ENCODE peak calls at places on chromosomes 13 and 19, in eight cellular contexts. One of them, this sample, is unnamed.

GRCh38 chr19:55383789-55384575 is at the start of gene TMEM238:
- DNase-seq in heart right ventricle: peak; percentile 59
- DNase-seq in GM23338: peak; percentile 90
- DNase-seq in mammary epithelial cell: peak; percentile 68
- DNase-seq in ACHN: peak; percentile 70
- DNase-seq in heart left ventricle: peak; percentile 53
- DNase-seq in stimulated activated CD4-positive, alpha-beta T cell treated with anti-CD3 and anti-CD28 coated beads, TNF-alpha, amount 100 ng/mL, for 24 hours: peak; percentile 50
- DNase-seq in body of pancreas: peak; percentile 71
- DNase-seq in this sample: peak; percentile 46

GRCh38 chr13:51520524-51520923 is 63.7 kb upstream of the WDFY2 start:
- DNase-seq in heart right ventricle: no peak
- DNase-seq in GM23338: no peak
- DNase-seq in mammary epithelial cell: peak; percentile 75
- DNase-seq in ACHN: no peak
- DNase-seq in heart left ventricle: no peak
- DNase-seq in stimulated activated CD4-positive, alpha-beta T cell treated with anti-CD3 and anti-CD28 coated beads, TNF-alpha, amount 100 ng/mL, for 24 hours: no peak
- DNase-seq in body of pancreas: no peak
- DNase-seq in this sample: no peak

GRCh38 chr13:82292334-82292733 is 1589.9 kb downstream of the SLITRK1 start:
- DNase-seq in heart right ventricle: no peak
- DNase-seq in GM23338: no peak
- DNase-seq in mammary epithelial cell: no peak
- DNase-seq in ACHN: no peak
- DNase-seq in heart left ventricle: no peak
- DNase-seq in stimulated activated CD4-positive, alpha-beta T cell treated with anti-CD3 and anti-CD28 coated beads, TNF-alpha, amount 100 ng/mL, for 24 hours: no peak
- DNase-seq in body of pancreas: no peak
- DNase-seq in this sample: no peak

GRCh38 chr19:7072541-7072940 is 3.0 kb downstream of the ZNF557 start:
- DNase-seq in heart right ventricle: no peak
- DNase-seq in GM23338: no peak
- DNase-seq in mammary epithelial cell: no peak
- DNase-seq in ACHN: no peak
- DNase-seq in heart left ventricle: no peak
- DNase-seq in stimulated activated CD4-positive, alpha-beta T cell treated with anti-CD3 and anti-CD28 coated beads, TNF-alpha, amount 100 ng/mL, for 24 hours: no peak
- DNase-seq in body of pancreas: no peak
- DNase-seq in this sample: no peak

GRCh38 chr19:13979686-13980085 is 26.4 kb downstream of the RFX1 start:
- DNase-seq in heart right ventricle: no peak
- DNase-seq in GM23338: no peak
- DNase-seq in mammary epithelial cell: no peak
- DNase-seq in ACHN: no peak
- DNase-seq in heart left ventricle: no peak
- DNase-seq in stimulated activated CD4-positive, alpha-beta T cell treated with anti-CD3 and anti-CD28 coated beads, TNF-alpha, amount 100 ng/mL, for 24 hours: no peak
- DNase-seq in body of pancreas: no peak
- DNase-seq in this sample: no peak

GRCh38 chr13:35179494-35179893 is 237.4 kb downstream of the NBEA start:
- DNase-seq in heart right ventricle: no peak
- DNase-seq in GM23338: no peak
- DNase-seq in mammary epithelial cell: peak; percentile 26
- DNase-seq in ACHN: peak; percentile 34
- DNase-seq in heart left ventricle: no peak
- DNase-seq in stimulated activated CD4-positive, alpha-beta T cell treated with anti-CD3 and anti-CD28 coated beads, TNF-alpha, amount 100 ng/mL, for 24 hours: no peak
- DNase-seq in body of pancreas: no peak
- DNase-seq in this sample: no peak

GRCh38 chr13:28322256-28322895 is 172.6 kb downstream of the FLT1 start:
- DNase-seq in heart right ventricle: no peak
- DNase-seq in GM23338: no peak
- DNase-seq in mammary epithelial cell: no peak
- DNase-seq in ACHN: no peak
- DNase-seq in heart left ventricle: no peak
- DNase-seq in stimulated activated CD4-positive, alpha-beta T cell treated with anti-CD3 and anti-CD28 coated beads, TNF-alpha, amount 100 ng/mL, for 24 hours: no peak
- DNase-seq in body of pancreas: no peak
- DNase-seq in this sample: no peak

GRCh38 chr19:7263066-7263465 is 31.1 kb downstream of the INSR start:
- DNase-seq in heart right ventricle: no peak
- DNase-seq in GM23338: no peak
- DNase-seq in mammary epithelial cell: no peak
- DNase-seq in ACHN: no peak
- DNase-seq in heart left ventricle: no peak
- DNase-seq in stimulated activated CD4-positive, alpha-beta T cell treated with anti-CD3 and anti-CD28 coated beads, TNF-alpha, amount 100 ng/mL, for 24 hours: no peak
- DNase-seq in body of pancreas: no peak
- DNase-seq in this sample: no peak

GRCh38 chr13:46327256-46327655 is 59.8 kb downstream of the RUBCNL start:
- DNase-seq in heart right ventricle: no peak
- DNase-seq in GM23338: no peak
- DNase-seq in mammary epithelial cell: no peak
- DNase-seq in ACHN: no peak
- DNase-seq in heart left ventricle: no peak
- DNase-seq in stimulated activated CD4-positive, alpha-beta T cell treated with anti-CD3 and anti-CD28 coated beads, TNF-alpha, amount 100 ng/mL, for 24 hours: no peak
- DNase-seq in body of pancreas: no peak
- DNase-seq in this sample: no peak

GRCh38 chr19:1873524-1874473 is 10.4 kb upstream of the KLF16 start:
- DNase-seq in heart right ventricle: peak; percentile 75
- DNase-seq in GM23338: no peak
- DNase-seq in mammary epithelial cell: no peak
- DNase-seq in ACHN: no peak
- DNase-seq in heart left ventricle: peak; percentile 79
- DNase-seq in stimulated activated CD4-positive, alpha-beta T cell treated with anti-CD3 and anti-CD28 coated beads, TNF-alpha, amount 100 ng/mL, for 24 hours: no peak
- DNase-seq in body of pancreas: peak; percentile 74
- DNase-seq in this sample: peak; percentile 67

GRCh38 chr19:2850256-2850925 is 9.1 kb downstream of the ZNF555 start:
- DNase-seq in heart right ventricle: no peak
- DNase-seq in GM23338: no peak
- DNase-seq in mammary epithelial cell: no peak
- DNase-seq in ACHN: no peak
- DNase-seq in heart left ventricle: no peak
- DNase-seq in stimulated activated CD4-positive, alpha-beta T cell treated with anti-CD3 and anti-CD28 coated beads, TNF-alpha, amount 100 ng/mL, for 24 hours: no peak
- DNase-seq in body of pancreas: no peak
- DNase-seq in this sample: no peak

GRCh38 chr13:32895296-32895695 is 120.9 kb upstream of the KL start:
- DNase-seq in heart right ventricle: no peak
- DNase-seq in GM23338: no peak
- DNase-seq in mammary epithelial cell: no peak
- DNase-seq in ACHN: no peak
- DNase-seq in heart left ventricle: no peak
- DNase-seq in stimulated activated CD4-positive, alpha-beta T cell treated with anti-CD3 and anti-CD28 coated beads, TNF-alpha, amount 100 ng/mL, for 24 hours: no peak
- DNase-seq in body of pancreas: no peak
- DNase-seq in this sample: no peak

GRCh38 chr19:43430142-43430710 is 15.5 kb downstream of the TEX101 start:
- DNase-seq in heart right ventricle: no peak
- DNase-seq in GM23338: peak; percentile 75
- DNase-seq in mammary epithelial cell: no peak
- DNase-seq in ACHN: no peak
- DNase-seq in heart left ventricle: no peak
- DNase-seq in stimulated activated CD4-positive, alpha-beta T cell treated with anti-CD3 and anti-CD28 coated beads, TNF-alpha, amount 100 ng/mL, for 24 hours: no peak
- DNase-seq in body of pancreas: no peak
- DNase-seq in this sample: no peak

GRCh38 chr13:35566340-35566739 is 89.9 kb upstream of the MAB21L1 start:
- DNase-seq in heart right ventricle: no peak
- DNase-seq in GM23338: no peak
- DNase-seq in mammary epithelial cell: no peak
- DNase-seq in ACHN: no peak
- DNase-seq in heart left ventricle: no peak
- DNase-seq in stimulated activated CD4-positive, alpha-beta T cell treated with anti-CD3 and anti-CD28 coated beads, TNF-alpha, amount 100 ng/mL, for 24 hours: no peak
- DNase-seq in body of pancreas: no peak
- DNase-seq in this sample: no peak

GRCh38 chr19:15448778-15449619 is 757 bp downstream of the WIZ start:
- DNase-seq in heart right ventricle: peak; percentile 29
- DNase-seq in GM23338: peak; percentile 82
- DNase-seq in mammary epithelial cell: no peak
- DNase-seq in ACHN: no peak
- DNase-seq in heart left ventricle: no peak
- DNase-seq in stimulated activated CD4-positive, alpha-beta T cell treated with anti-CD3 and anti-CD28 coated beads, TNF-alpha, amount 100 ng/mL, for 24 hours: no peak
- DNase-seq in body of pancreas: peak; percentile 39
- DNase-seq in this sample: no peak

GRCh38 chr19:56712609-56713008 is 41.1 kb upstream of the ZNF835 start:
- DNase-seq in heart right ventricle: no peak
- DNase-seq in GM23338: no peak
- DNase-seq in mammary epithelial cell: no peak
- DNase-seq in ACHN: no peak
- DNase-seq in heart left ventricle: no peak
- DNase-seq in stimulated activated CD4-positive, alpha-beta T cell treated with anti-CD3 and anti-CD28 coated beads, TNF-alpha, amount 100 ng/mL, for 24 hours: no peak
- DNase-seq in body of pancreas: no peak
- DNase-seq in this sample: no peak

GRCh38 chr13:99322297-99323103 is 15.3 kb upstream of the GPR183 start:
- DNase-seq in heart right ventricle: no peak
- DNase-seq in GM23338: no peak
- DNase-seq in mammary epithelial cell: peak; percentile 68
- DNase-seq in ACHN: peak; percentile 33
- DNase-seq in heart left ventricle: no peak
- DNase-seq in stimulated activated CD4-positive, alpha-beta T cell treated with anti-CD3 and anti-CD28 coated beads, TNF-alpha, amount 100 ng/mL, for 24 hours: no peak
- DNase-seq in body of pancreas: no peak
- DNase-seq in this sample: no peak

GRCh38 chr13:39602614-39603366 is at the start of gene LHFPL6:
- DNase-seq in heart right ventricle: peak; percentile 90
- DNase-seq in GM23338: peak; percentile 88
- DNase-seq in mammary epithelial cell: peak; percentile 84
- DNase-seq in ACHN: peak; percentile 75
- DNase-seq in heart left ventricle: peak; percentile 91
- DNase-seq in stimulated activated CD4-positive, alpha-beta T cell treated with anti-CD3 and anti-CD28 coated beads, TNF-alpha, amount 100 ng/mL, for 24 hours: peak; percentile 74
- DNase-seq in body of pancreas: peak; percentile 65
- DNase-seq in this sample: peak; percentile 92

GRCh38 chr19:35903550-35904179 is 1.3 kb downstream of the HCST start:
- DNase-seq in heart right ventricle: peak; percentile 70
- DNase-seq in GM23338: peak; percentile 95
- DNase-seq in mammary epithelial cell: peak; percentile 43
- DNase-seq in ACHN: no peak
- DNase-seq in heart left ventricle: peak; percentile 80
- DNase-seq in stimulated activated CD4-positive, alpha-beta T cell treated with anti-CD3 and anti-CD28 coated beads, TNF-alpha, amount 100 ng/mL, for 24 hours: peak; percentile 88
- DNase-seq in body of pancreas: peak; percentile 41
- DNase-seq in this sample: peak; percentile 72

GRCh38 chr13:20230913-20231838 is 943 bp downstream of the GJB6 start:
- DNase-seq in heart right ventricle: no peak
- DNase-seq in GM23338: peak; percentile 48
- DNase-seq in mammary epithelial cell: no peak
- DNase-seq in ACHN: no peak
- DNase-seq in heart left ventricle: no peak
- DNase-seq in stimulated activated CD4-positive, alpha-beta T cell treated with anti-CD3 and anti-CD28 coated beads, TNF-alpha, amount 100 ng/mL, for 24 hours: no peak
- DNase-seq in body of pancreas: no peak
- DNase-seq in this sample: no peak

GRCh38 chr19:45249261-45250033 is 1.6 kb upstream of the MARK4 start:
- DNase-seq in heart right ventricle: no peak
- DNase-seq in GM23338: no peak
- DNase-seq in mammary epithelial cell: peak; percentile 21
- DNase-seq in ACHN: no peak
- DNase-seq in heart left ventricle: no peak
- DNase-seq in stimulated activated CD4-positive, alpha-beta T cell treated with anti-CD3 and anti-CD28 coated beads, TNF-alpha, amount 100 ng/mL, for 24 hours: no peak
- DNase-seq in body of pancreas: no peak
- DNase-seq in this sample: no peak

GRCh38 chr13:62060570-62060969 is 644.9 kb upstream of the PCDH20 start:
- DNase-seq in heart right ventricle: no peak
- DNase-seq in GM23338: no peak
- DNase-seq in mammary epithelial cell: no peak
- DNase-seq in ACHN: no peak
- DNase-seq in heart left ventricle: no peak
- DNase-seq in stimulated activated CD4-positive, alpha-beta T cell treated with anti-CD3 and anti-CD28 coated beads, TNF-alpha, amount 100 ng/mL, for 24 hours: no peak
- DNase-seq in body of pancreas: no peak
- DNase-seq in this sample: no peak

GRCh38 chr19:44640518-44640917 is 3.2 kb upstream of the PVR start:
- DNase-seq in heart right ventricle: no peak
- DNase-seq in GM23338: no peak
- DNase-seq in mammary epithelial cell: peak; percentile 65
- DNase-seq in ACHN: peak; percentile 39
- DNase-seq in heart left ventricle: no peak
- DNase-seq in stimulated activated CD4-positive, alpha-beta T cell treated with anti-CD3 and anti-CD28 coated beads, TNF-alpha, amount 100 ng/mL, for 24 hours: no peak
- DNase-seq in body of pancreas: no peak
- DNase-seq in this sample: no peak

GRCh38 chr13:45796421-45796960 is 55.1 kb downstream of the SIAH3 start:
- DNase-seq in heart right ventricle: no peak
- DNase-seq in GM23338: no peak
- DNase-seq in mammary epithelial cell: no peak
- DNase-seq in ACHN: no peak
- DNase-seq in heart left ventricle: no peak
- DNase-seq in stimulated activated CD4-positive, alpha-beta T cell treated with anti-CD3 and anti-CD28 coated beads, TNF-alpha, amount 100 ng/mL, for 24 hours: no peak
- DNase-seq in body of pancreas: no peak
- DNase-seq in this sample: no peak

GRCh38 chr13:52447354-52447753 is 3.1 kb downstream of the VPS36 start:
- DNase-seq in heart right ventricle: no peak
- DNase-seq in GM23338: no peak
- DNase-seq in mammary epithelial cell: peak; percentile 39
- DNase-seq in ACHN: no peak
- DNase-seq in heart left ventricle: no peak
- DNase-seq in stimulated activated CD4-positive, alpha-beta T cell treated with anti-CD3 and anti-CD28 coated beads, TNF-alpha, amount 100 ng/mL, for 24 hours: no peak
- DNase-seq in body of pancreas: no peak
- DNase-seq in this sample: no peak

GRCh38 chr19:17511724-17512573 is 500 bp downstream of the PGLS start:
- DNase-seq in heart right ventricle: peak; percentile 90
- DNase-seq in GM23338: peak; percentile 94
- DNase-seq in mammary epithelial cell: peak; percentile 71
- DNase-seq in ACHN: peak; percentile 76
- DNase-seq in heart left ventricle: peak; percentile 93
- DNase-seq in stimulated activated CD4-positive, alpha-beta T cell treated with anti-CD3 and anti-CD28 coated beads, TNF-alpha, amount 100 ng/mL, for 24 hours: peak; percentile 84
- DNase-seq in body of pancreas: peak; percentile 83
- DNase-seq in this sample: peak; percentile 89

GRCh38 chr13:32734511-32734910 is 148.3 kb downstream of the PDS5B start:
- DNase-seq in heart right ventricle: no peak
- DNase-seq in GM23338: no peak
- DNase-seq in mammary epithelial cell: peak; percentile 64
- DNase-seq in ACHN: peak; percentile 22
- DNase-seq in heart left ventricle: no peak
- DNase-seq in stimulated activated CD4-positive, alpha-beta T cell treated with anti-CD3 and anti-CD28 coated beads, TNF-alpha, amount 100 ng/mL, for 24 hours: no peak
- DNase-seq in body of pancreas: no peak
- DNase-seq in this sample: no peak

GRCh38 chr13:106593131-106593530 is 25.2 kb upstream of the ARGLU1 start:
- DNase-seq in heart right ventricle: no peak
- DNase-seq in GM23338: no peak
- DNase-seq in mammary epithelial cell: no peak
- DNase-seq in ACHN: no peak
- DNase-seq in heart left ventricle: no peak
- DNase-seq in stimulated activated CD4-positive, alpha-beta T cell treated with anti-CD3 and anti-CD28 coated beads, TNF-alpha, amount 100 ng/mL, for 24 hours: no peak
- DNase-seq in body of pancreas: no peak
- DNase-seq in this sample: no peak